ENCODE peak calls at places on chromosomes 16 and 17, in nine cellular contexts. M is activated CD4-positive, alpha-beta T cell treated with anti-CD3 and anti-CD28 coated beads for 24 hours; I is AG04450; N is T-cell; W is kidney tubule cell; F is ELF-1; O is T-helper 17 cell; U is mucosa of descending colon; Y is activated CD4-positive, alpha-beta memory T cell treated with anti-CD3 and anti-CD28 coated beads, Interleukin-2, amount 10 ng/mL, durations not matched to agents 7 days and 5 days. E is an unnamed sample.
A peak's percentile ranks its signal among the peaks of the same experiment; 100 is the strongest.

GRCh38 chr16:324451-325334 is 27.8 kb downstream of the AXIN1 start:
- DNase-seq in M (peak; percentile 23), I (no peak), N (peak; percentile 71), W (peak; percentile 8), F (peak; percentile 59), O (peak; percentile 67), U (peak; percentile 82), Y (peak; percentile 74), E (peak; percentile 63)

GRCh38 chr17:61442136-61442775 is 10.0 kb upstream of the TBX4 start:
- DNase-seq in M (no peak), I (no peak), N (no peak), W (no peak), F (no peak), O (no peak), U (no peak), Y (no peak), E (no peak)

GRCh38 chr16:20931066-20931465 is 30.5 kb downstream of the LYRM1 start:
- DNase-seq in M (no peak), I (no peak), N (no peak), W (no peak), F (no peak), O (no peak), U (no peak), Y (no peak), E (no peak)

GRCh38 chr17:35486920-35487727 is 38.6 kb upstream of the SLFN13 start:
- DNase-seq in M (peak; percentile 67), I (peak; percentile 18), N (peak; percentile 73), W (peak; percentile 52), F (no peak), O (peak; percentile 46), U (peak; percentile 74), Y (peak; percentile 76), E (peak; percentile 85)

GRCh38 chr17:7886227-7887037 is 2.2 kb upstream of the CHD3 start:
- DNase-seq in M (peak; percentile 24), I (no peak), N (peak; percentile 39), W (peak; percentile 12), F (peak; percentile 69), O (peak; percentile 36), U (peak; percentile 66), Y (peak; percentile 58), E (no peak)

GRCh38 chr16:87006021-87006420 is 311.2 kb downstream of the C16orf95 start:
- DNase-seq in M (no peak), I (no peak), N (no peak), W (no peak), F (no peak), O (no peak), U (no peak), Y (no peak), E (no peak)

GRCh38 chr16:79089735-79090284 is 510.7 kb downstream of the MAF start:
- DNase-seq in M (peak; percentile 29), I (no peak), N (no peak), W (no peak), F (no peak), O (no peak), U (no peak), Y (peak; percentile 74), E (no peak)

GRCh38 chr17:7321466-7321865 is 6.3 kb upstream of the GPS2 start:
- DNase-seq in M (no peak), I (no peak), N (no peak), W (no peak), F (no peak), O (no peak), U (no peak), Y (no peak), E (no peak)

GRCh38 chr17:66548158-66548557 is 245.7 kb downstream of the PRKCA start:
- DNase-seq in M (no peak), I (no peak), N (peak; percentile 34), W (peak; percentile 63), F (no peak), O (no peak), U (no peak), Y (peak; percentile 75), E (no peak)

GRCh38 chr16:4690946-4691665 is 2.3 kb upstream of the NUDT16L1 start:
- DNase-seq in M (no peak), I (no peak), N (no peak), W (no peak), F (no peak), O (no peak), U (peak; percentile 44), Y (no peak), E (no peak)

GRCh38 chr16:4924593-4925378 is 12.2 kb downstream of the PPL start:
- DNase-seq in M (no peak), I (no peak), N (no peak), W (peak; percentile 77), F (peak; percentile 91), O (no peak), U (no peak), Y (no peak), E (peak; percentile 57)

GRCh38 chr16:79272141-79272577 is 328.4 kb downstream of the MAF start:
- DNase-seq in M (peak; percentile 44), I (no peak), N (peak; percentile 51), W (no peak), F (no peak), O (peak; percentile 46), U (peak; percentile 69), Y (peak; percentile 83), E (no peak)

GRCh38 chr16:15775209-15775608 is 81.6 kb downstream of the MYH11 start:
- DNase-seq in M (no peak), I (no peak), N (no peak), W (no peak), F (no peak), O (no peak), U (no peak), Y (no peak), E (peak; percentile 8)

GRCh38 chr17:65163990-65164495 is 26.9 kb downstream of the RGS9 start:
- DNase-seq in M (peak; percentile 19), I (no peak), N (peak; percentile 31), W (peak; percentile 62), F (peak; percentile 17), O (no peak), U (no peak), Y (peak; percentile 77), E (peak; percentile 83)

GRCh38 chr16:8937803-8938202 is 25.9 kb downstream of the USP7 start:
- DNase-seq in M (no peak), I (no peak), N (no peak), W (peak; percentile 55), F (no peak), O (no peak), U (no peak), Y (no peak), E (peak; percentile 22)

GRCh38 chr16:83926726-83927397 is 26.2 kb upstream of the OSGIN1 start:
- DNase-seq in M (peak; percentile 63), I (peak; percentile 30), N (peak; percentile 63), W (peak; percentile 92), F (peak; percentile 96), O (peak; percentile 33), U (peak; percentile 70), Y (peak; percentile 66), E (peak; percentile 87)

GRCh38 chr16:85449195-85449884 is 163.8 kb upstream of the GSE1 start:
- DNase-seq in M (no peak), I (no peak), N (peak; percentile 24), W (no peak), F (no peak), O (no peak), U (peak; percentile 71), Y (no peak), E (no peak)

GRCh38 chr17:35617505-35617904 is 30.4 kb downstream of the AP2B1 start:
- DNase-seq in M (no peak), I (no peak), N (no peak), W (no peak), F (no peak), O (no peak), U (no peak), Y (no peak), E (no peak)

GRCh38 chr16:46929378-46930332 is 43.8 kb downstream of the DNAJA2 start:
- DNase-seq in M (peak; percentile 52), I (peak; percentile 11), N (peak; percentile 54), W (peak; percentile 69), F (peak; percentile 91), O (peak; percentile 53), U (peak; percentile 73), Y (peak; percentile 75), E (peak; percentile 60)

GRCh38 chr16:49588729-49589384 is 215.3 kb downstream of the C16orf78 start:
- DNase-seq in M (no peak), I (no peak), N (no peak), W (peak; percentile 30), F (no peak), O (no peak), U (no peak), Y (no peak), E (no peak)

GRCh38 chr17:410674-411401 is 58.2 kb upstream of the RPH3AL start:
- DNase-seq in M (no peak), I (no peak), N (peak; percentile 41), W (peak; percentile 36), F (peak; percentile 21), O (no peak), U (peak; percentile 59), Y (peak; percentile 44), E (peak; percentile 14)

GRCh38 chr17:48051706-48052486 is 3.7 kb downstream of the NFE2L1 start:
- DNase-seq in M (no peak), I (no peak), N (no peak), W (peak; percentile 52), F (peak; percentile 89), O (no peak), U (no peak), Y (no peak), E (peak; percentile 60)

GRCh38 chr16:1920727-1921155 is 2.5 kb upstream of the HS3ST6 start:
- DNase-seq in M (no peak), I (no peak), N (no peak), W (peak; percentile 29), F (peak; percentile 85), O (no peak), U (no peak), Y (no peak), E (no peak)

GRCh38 chr16:69680358-69680757 is 46.0 kb downstream of the NQO1 start:
- DNase-seq in M (no peak), I (no peak), N (no peak), W (no peak), F (no peak), O (no peak), U (no peak), Y (no peak), E (no peak)

GRCh38 chr16:11398136-11398535 is 52.9 kb downstream of the RMI2 start:
- DNase-seq in M (no peak), I (no peak), N (no peak), W (no peak), F (no peak), O (no peak), U (no peak), Y (no peak), E (no peak)

GRCh38 chr17:57158296-57158695 is 73.2 kb downstream of the AKAP1 start:
- DNase-seq in M (no peak), I (no peak), N (no peak), W (peak; percentile 72), F (no peak), O (no peak), U (no peak), Y (no peak), E (peak; percentile 41)

GRCh38 chr16:31354394-31355291 is at the start of gene ITGAX:
- DNase-seq in M (peak; percentile 25), I (no peak), N (peak; percentile 30), W (peak; percentile 70), F (peak; percentile 16), O (no peak), U (peak; percentile 80), Y (peak; percentile 80), E (peak; percentile 4)

GRCh38 chr17:55817273-55817709 is 66.4 kb downstream of the PCTP start:
- DNase-seq in M (no peak), I (no peak), N (no peak), W (no peak), F (no peak), O (no peak), U (no peak), Y (no peak), E (no peak)

GRCh38 chr16:22844426-22844825 is 30.5 kb downstream of the HS3ST2 start:
- DNase-seq in M (no peak), I (no peak), N (no peak), W (no peak), F (no peak), O (no peak), U (no peak), Y (no peak), E (no peak)

GRCh38 chr17:81631482-81631881 is 5.4 kb downstream of the NPLOC4 start:
- DNase-seq in M (no peak), I (no peak), N (no peak), W (no peak), F (no peak), O (no peak), U (no peak), Y (no peak), E (no peak)

GRCh38 chr17:2994441-2994840 is 69.0 kb downstream of the OR1D5 start:
- DNase-seq in M (no peak), I (no peak), N (no peak), W (no peak), F (no peak), O (no peak), U (peak; percentile 18), Y (no peak), E (no peak)